ENCODE peak calls at places on chromosomes 4 and X, in eight cellular contexts. V is heart right ventricle; I is activated effector memory CD4-positive, alpha-beta T cell treated with Interleukin-2 at 50 U/mL for 16 hours; A is amygdala; Q is A172; Y is tibial nerve; S is stimulated activated CD4-positive, alpha-beta T cell treated with anti-CD3 and anti-CD28 coated beads, Interleukin-2, amount 100 ng/mL, for 48 hours; X is head of caudate nucleus. M is an unnamed sample.

GRCh38 chr4:183763990-183764754 is 105.1 kb downstream of the TRAPPC11 start:
- DNase-seq in V (peak), I (no peak), A (no peak), Q (no peak), Y (no peak), S (no peak), X (no peak), M (no peak)

GRCh38 chr4:73721419-73721818 is 18.9 kb upstream of the CXCL8 start:
- DNase-seq in V (no peak), I (no peak), A (no peak), Q (no peak), Y (peak), S (no peak), X (no peak), M (no peak)

GRCh38 chr4:102027961-102028360 is 237.4 kb downstream of the BANK1 start:
- DNase-seq in V (no peak), I (no peak), A (no peak), Q (no peak), Y (no peak), S (no peak), X (no peak), M (no peak)

GRCh38 chr4:8859550-8860095 is 12.0 kb downstream of the HMX1 start:
- DNase-seq in V (no peak), I (no peak), A (no peak), Q (no peak), Y (no peak), S (no peak), X (no peak), M (no peak)

GRCh38 chrX:109384569-109385174 is 97.2 kb downstream of the GUCY2F start:
- DNase-seq in V (peak), I (no peak), A (no peak), Q (no peak), Y (no peak), S (no peak), X (no peak), M (no peak)

GRCh38 chr4:59671037-59671436 is 1529.1 kb upstream of the ADGRL3 start:
- DNase-seq in V (no peak), I (no peak), A (no peak), Q (no peak), Y (no peak), S (no peak), X (no peak), M (no peak)

GRCh38 chr4:113761682-113762060 is at the start of gene CAMK2D:
- DNase-seq in V (peak), I (peak), A (peak), Q (peak), Y (peak), S (peak), X (peak), M (no peak)

GRCh38 chr4:61199869-61200194 is 294 bp upstream of the ADGRL3 start:
- DNase-seq in V (no peak), I (no peak), A (no peak), Q (no peak), Y (no peak), S (no peak), X (no peak), M (no peak)

GRCh38 chr4:183081116-183081469 is 18.0 kb upstream of the WWC2 start:
- DNase-seq in V (no peak), I (no peak), A (no peak), Q (no peak), Y (no peak), S (no peak), X (no peak), M (no peak)